ENCODE peak calls at places on chromosomes 6 and 20, in eight cellular contexts. B is ovary, I is breast epithelium, V is testis, L is HL-60, H is AG09309, P is lower lobe of right lung, S is BE2C. M is an unnamed sample.

GRCh38 chr6:43180985-43181384 is 1.0 kb upstream of the CUL9 start:
- DNase-seq in B (no peak), L (no peak), S (no peak), H (no peak), P (no peak), I (no peak), V (no peak), M (no peak)

GRCh38 chr6:30060634-30060981 is 457 bp upstream of the POLR1H start:
- DNase-seq in S (peak), V (peak), L (peak), I (no peak), H (no peak), B (no peak), P (peak), M (peak)

GRCh38 chr6:66103954-66104353 is 396.9 kb upstream of the EYS start:
- DNase-seq in S (no peak), P (no peak), L (no peak), H (no peak), B (no peak), I (no peak), V (no peak), M (no peak)

GRCh38 chr20:23255658-23256385 is 94.8 kb upstream of the NXT1 start:
- DNase-seq in H (no peak), V (no peak), S (no peak), L (no peak), P (no peak), I (no peak), B (no peak), M (peak)

GRCh38 chr6:134622382-134623173 is 304.7 kb upstream of the SGK1 start:
- DNase-seq in B (no peak), S (no peak), V (no peak), H (no peak), L (no peak), I (no peak), P (no peak), M (no peak)

GRCh38 chr6:99589290-99589672 is 17.4 kb upstream of the PRDM13 start:
- DNase-seq in S (no peak), P (no peak), H (no peak), L (no peak), B (no peak), V (no peak), I (no peak), M (no peak)

GRCh38 chr6:167795874-167796667 is 30.6 kb upstream of the AFDN start:
- DNase-seq in V (peak), B (no peak), L (no peak), P (peak), S (no peak), H (no peak), I (peak), M (no peak)

GRCh38 chr6:137942736-137943135 is 75.7 kb downstream of the TNFAIP3 start:
- DNase-seq in P (no peak), L (no peak), V (no peak), I (no peak), S (no peak), B (no peak), H (no peak), M (no peak)

GRCh38 chr6:35064508-35065440 is 76.4 kb downstream of the TCP11 start:
- DNase-seq in V (no peak), P (peak), H (no peak), I (no peak), B (no peak), S (no peak), L (no peak), M (peak)

GRCh38 chr6:170308761-170309160 is 2.2 kb downstream of the FAM120B start:
- DNase-seq in V (no peak), B (no peak), S (no peak), P (no peak), I (no peak), H (no peak), L (no peak), M (no peak)

GRCh38 chr6:113967777-113968176 is 3.2 kb downstream of the HDAC2 start:
- DNase-seq in B (no peak), V (no peak), I (no peak), L (no peak), P (no peak), S (no peak), H (no peak), M (no peak)

GRCh38 chr6:109167557-109167956 is 72.2 kb downstream of the CEP57L1 start:
- DNase-seq in H (no peak), V (no peak), S (no peak), I (no peak), B (no peak), L (no peak), P (no peak), M (no peak)

GRCh38 chr6:38570750-38571149 is 69.0 kb downstream of the BTBD9 start:
- DNase-seq in I (no peak), B (no peak), P (no peak), S (no peak), V (no peak), H (no peak), L (no peak), M (peak)

GRCh38 chr20:21901470-21902275 is 196.2 kb downstream of the PAX1 start:
- DNase-seq in P (no peak), S (no peak), B (no peak), I (no peak), H (no peak), V (peak), L (no peak), M (no peak)

GRCh38 chr6:169520104-169520503 is 181.7 kb downstream of the WDR27 start:
- DNase-seq in H (peak), P (no peak), S (no peak), V (no peak), B (no peak), I (no peak), L (no peak), M (peak)

GRCh38 chr6:68994561-68994960 is 359.5 kb downstream of the ADGRB3 start:
- DNase-seq in P (no peak), L (no peak), V (no peak), H (no peak), I (no peak), S (no peak), B (no peak), M (peak)

GRCh38 chr20:9225879-9226278 is 157.0 kb downstream of the PLCB4 start:
- DNase-seq in H (no peak), V (no peak), B (no peak), I (no peak), L (no peak), S (no peak), P (no peak), M (no peak)

GRCh38 chr20:24672886-24673677 is 203.7 kb downstream of the SYNDIG1 start:
- DNase-seq in B (no peak), S (no peak), P (no peak), V (no peak), H (peak), I (peak), L (no peak), M (peak)

GRCh38 chr20:56646599-56646998 is 17.5 kb downstream of the TFAP2C start:
- DNase-seq in S (no peak), I (no peak), V (no peak), L (no peak), P (no peak), H (no peak), B (no peak), M (no peak)

GRCh38 chr6:5497896-5498578 is 236.7 kb downstream of the FARS2 start:
- DNase-seq in V (no peak), S (no peak), I (no peak), L (no peak), B (no peak), P (no peak), H (peak), M (peak)
- H3K4me3 ChIP-seq in V (no peak), S (no peak), I (no peak), L (no peak), B (no peak), P (no peak), H (peak), M (no peak)

DNA sequence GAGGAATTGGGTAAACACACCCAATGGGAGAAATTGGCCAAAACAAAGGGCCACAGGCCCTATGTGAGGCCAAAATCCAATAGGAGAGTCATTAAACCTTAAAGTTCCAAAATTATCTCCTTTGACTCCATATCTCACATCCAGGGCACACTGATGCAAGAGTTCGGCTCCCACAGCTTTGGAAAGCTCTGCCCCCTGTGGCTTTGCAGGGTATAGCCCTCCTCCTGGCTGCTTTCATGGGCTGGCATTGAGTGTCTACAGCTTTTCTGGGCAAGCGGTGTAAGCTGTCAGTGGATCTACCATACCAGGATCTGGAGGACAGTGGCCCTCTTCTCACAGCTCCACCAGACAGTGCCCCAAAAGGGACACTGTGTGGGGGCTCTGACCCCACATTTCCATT is 160.5 kb downstream of the ADGRG6 start:
- DNase-seq in I (no peak), S (no peak), B (no peak), P (no peak), L (no peak), V (no peak), H (no peak), M (no peak)
- TF ChIP-seq CTCF in I (no peak), S (peak), B (no peak), P (no peak), L (no peak), V (no peak), H (peak), M (peak)

DNA sequence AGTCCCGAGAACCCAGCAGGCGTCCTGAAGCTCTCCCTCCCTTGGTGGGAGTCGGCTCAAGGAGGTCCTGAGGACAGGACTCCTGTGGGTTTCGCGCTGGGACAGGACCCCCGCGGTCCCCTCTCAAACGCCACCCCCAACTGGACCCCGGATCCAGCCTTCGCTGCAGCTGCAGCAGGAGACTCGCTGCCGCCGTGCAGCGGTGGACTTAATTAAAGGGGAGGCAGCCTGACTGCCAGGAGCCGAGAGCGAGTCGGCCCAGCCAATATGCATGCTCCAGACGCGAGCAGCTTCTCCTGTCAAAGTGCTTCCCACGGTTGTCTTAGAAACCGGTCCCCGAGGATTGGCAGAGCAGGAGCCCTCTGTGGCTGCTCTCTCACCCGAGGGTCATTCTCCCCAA is 580.2 kb upstream of the ZNF337 start:
- DNase-seq in P (no peak), L (no peak), S (peak), I (no peak), B (no peak), V (no peak), H (no peak), M (peak)
- H3K4me3 ChIP-seq in P (no peak), L (no peak), S (peak), I (no peak), B (no peak), V (peak), H (peak), M (no peak)

DNA sequence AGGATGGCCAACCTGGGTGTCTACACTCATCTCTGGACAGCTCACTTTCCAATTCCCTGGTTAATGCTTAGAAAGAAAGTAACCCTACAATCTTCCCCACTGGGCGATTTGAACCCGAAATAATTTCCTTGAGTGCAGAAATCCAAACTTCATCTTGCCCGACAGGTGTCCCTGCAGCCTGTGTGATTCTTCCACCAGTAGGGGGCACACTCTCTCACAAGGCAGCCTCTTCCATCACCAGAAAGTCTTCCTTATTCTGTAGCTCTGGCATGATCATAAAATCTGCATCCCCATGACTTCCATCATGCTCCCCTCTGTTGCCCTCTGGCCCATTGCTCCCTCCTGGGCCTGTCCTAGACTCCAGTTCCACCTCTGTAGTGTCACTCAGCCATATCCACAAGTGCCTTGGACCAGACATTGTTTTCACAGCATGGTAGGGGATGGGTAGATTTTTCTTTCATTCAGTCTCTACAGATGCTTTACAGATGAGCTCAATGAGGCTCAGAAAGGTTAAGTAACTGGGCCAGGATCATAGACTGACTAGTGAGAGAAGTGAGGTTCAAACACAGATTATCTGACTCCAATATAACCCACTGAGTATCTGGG is 170.4 kb upstream of the SPTLC3 start:
- DNase-seq in H (no peak), V (no peak), P (no peak), L (no peak), B (no peak), S (no peak), I (no peak), M (no peak)
- TF ChIP-seq CTCF in H (no peak), V (no peak), P (peak), L (peak), B (no peak), S (peak), I (no peak), M (peak)